ENCODE peak calls at places on chromosomes 1 and 21, in six cellular contexts. B is colonic mucosa, V is omental fat pad, F is cardiac fibroblast, I is tibial artery, M is dorsolateral prefrontal cortex. H is an unnamed sample.

GRCh38 chr21:34999397-34999941 is 49.6 kb downstream of the RUNX1 start:
- DNase-seq in B (no peak), V (no peak), F (no peak), I (no peak), M (no peak), H (no peak)

GRCh38 chr1:172399369-172400072 is 21.0 kb upstream of the C1orf105 start:
- DNase-seq in B (peak), V (no peak), F (peak), I (peak), M (peak), H (no peak)

GRCh38 chr1:157377216-157377821 is 175.0 kb downstream of the FCRL5 start:
- DNase-seq in B (peak), V (no peak), F (peak), I (no peak), M (no peak), H (peak)

GRCh38 chr1:109793486-109794318 is 30.0 kb upstream of the EPS8L3 start:
- DNase-seq in B (peak), V (peak), F (peak), I (peak), M (peak), H (no peak)

GRCh38 chr1:7014640-7014930 is 229.3 kb downstream of the CAMTA1 start:
- DNase-seq in B (no peak), V (no peak), F (no peak), I (no peak), M (no peak), H (no peak)

GRCh38 chr1:2451744-2452582 is 24.1 kb upstream of the PLCH2 start:
- DNase-seq in B (no peak), V (no peak), F (peak), I (no peak), M (no peak), H (no peak)

GRCh38 chr1:24108334-24109165 is 3.4 kb downstream of the MYOM3 start:
- DNase-seq in B (peak), V (no peak), F (peak), I (peak), M (no peak), H (no peak)

GRCh38 chr1:178686407-178686806 is 38.6 kb upstream of the RALGPS2 start:
- DNase-seq in B (no peak), V (no peak), F (no peak), I (no peak), M (no peak), H (no peak)

GRCh38 chr21:33760641-33761103 is 118.4 kb downstream of the ITSN1 start:
- DNase-seq in B (no peak), V (no peak), F (peak), I (no peak), M (no peak), H (no peak)

GRCh38 chr21:29287383-29287782 is 11.3 kb upstream of the BACH1 start:
- DNase-seq in B (no peak), V (no peak), F (peak), I (no peak), M (no peak), H (no peak)

GRCh38 chr1:208421511-208421910 is 177.3 kb upstream of the PLXNA2 start:
- DNase-seq in B (no peak), V (no peak), F (no peak), I (no peak), M (no peak), H (no peak)

GRCh38 chr1:145999321-146000024 is 3.1 kb upstream of the TXNIP start:
- DNase-seq in B (no peak), V (no peak), F (no peak), I (peak), M (no peak), H (no peak)

GRCh38 chr1:25998075-25998761 is 355 bp upstream of the PAFAH2 start:
- DNase-seq in B (peak), V (peak), F (peak), I (peak), M (peak), H (peak)

GRCh38 chr1:63559357-63559756 is 33.9 kb upstream of the PGM1 start:
- DNase-seq in B (no peak), V (no peak), F (no peak), I (no peak), M (no peak), H (no peak)

GRCh38 chr1:45409243-45409642 is 69.0 kb upstream of the MUTYH start:
- DNase-seq in B (no peak), V (no peak), F (peak), I (no peak), M (no peak), H (no peak)

GRCh38 chr1:32876341-32877210 is 5.9 kb upstream of the FNDC5 start:
- DNase-seq in B (peak), V (no peak), F (peak), I (no peak), M (peak), H (no peak)

GRCh38 chr1:242890211-242890741 is 364.8 kb downstream of the CEP170 start:
- DNase-seq in B (no peak), V (no peak), F (no peak), I (no peak), M (no peak), H (peak)

GRCh38 chr21:27581168-27581567 is 614.3 kb upstream of the ADAMTS5 start:
- DNase-seq in B (no peak), V (no peak), F (peak), I (no peak), M (no peak), H (no peak)

GRCh38 chr1:31797216-31797615 is 18.6 kb downstream of the SPOCD1 start:
- DNase-seq in B (no peak), V (no peak), F (no peak), I (no peak), M (peak), H (no peak)

GRCh38 chr21:36487641-36488307 is 7.9 kb upstream of the CLDN14 start:
- DNase-seq in B (peak), V (no peak), F (peak), I (no peak), M (no peak), H (no peak)

GRCh38 chr1:224503161-224504118 is 68.8 kb upstream of the WDR26 start:
- DNase-seq in B (peak), V (peak), F (peak), I (peak), M (peak), H (peak)

GRCh38 chr1:213745451-213745850 is 242.3 kb upstream of the PROX1 start:
- DNase-seq in B (no peak), V (no peak), F (no peak), I (no peak), M (no peak), H (no peak)

GRCh38 chr1:61132176-61133047 is 50.1 kb downstream of the NFIA start:
- DNase-seq in B (no peak), V (no peak), F (peak), I (no peak), M (no peak), H (no peak)

GRCh38 chr1:202223110-202223834 is 29.7 kb downstream of the LGR6 start:
- DNase-seq in B (no peak), V (no peak), F (no peak), I (no peak), M (no peak), H (no peak)

GRCh38 chr1:28354121-28354520 is 15.4 kb upstream of the PHACTR4 start:
- DNase-seq in B (no peak), V (no peak), F (peak), I (no peak), M (no peak), H (no peak)

GRCh38 chr1:63731117-63732043 is 42.4 kb upstream of the ROR1 start:
- DNase-seq in B (peak), V (no peak), F (peak), I (peak), M (no peak), H (no peak)

GRCh38 chr1:201497935-201498509 is 8.9 kb downstream of the CSRP1 start:
- DNase-seq in B (no peak), V (no peak), F (no peak), I (no peak), M (no peak), H (no peak)

GRCh38 chr1:116708255-116708900 is 40.8 kb upstream of the IGSF3 start:
- DNase-seq in B (no peak), V (no peak), F (no peak), I (no peak), M (no peak), H (no peak)

GRCh38 chr1:45573231-45573804 is 10.5 kb upstream of the NASP start:
- DNase-seq in B (no peak), V (no peak), F (no peak), I (no peak), M (no peak), H (no peak)

GRCh38 chr1:18597159-18598042 is 33.2 kb upstream of the PAX7 start:
- DNase-seq in B (peak), V (no peak), F (peak), I (peak), M (peak), H (peak)

GRCh38 chr1:162823231-162823630 is 32.7 kb downstream of the HSD17B7 start:
- DNase-seq in B (no peak), V (no peak), F (no peak), I (no peak), M (no peak), H (no peak)

GRCh38 chr21:40140675-40141074 is 273.4 kb downstream of the PCP4 start:
- DNase-seq in B (no peak), V (no peak), F (no peak), I (no peak), M (no peak), H (no peak)

GRCh38 chr21:40151611-40152010 is 284.4 kb downstream of the PCP4 start:
- DNase-seq in B (no peak), V (no peak), F (no peak), I (no peak), M (no peak), H (no peak)

GRCh38 chr21:40141621-40142020 is 274.4 kb downstream of the PCP4 start:
- DNase-seq in B (no peak), V (no peak), F (no peak), I (no peak), M (no peak), H (no peak)

GRCh38 chr21:40143822-40144525 is 276.7 kb downstream of the PCP4 start:
- DNase-seq in B (peak), V (no peak), F (peak), I (no peak), M (peak), H (peak)

DNA sequence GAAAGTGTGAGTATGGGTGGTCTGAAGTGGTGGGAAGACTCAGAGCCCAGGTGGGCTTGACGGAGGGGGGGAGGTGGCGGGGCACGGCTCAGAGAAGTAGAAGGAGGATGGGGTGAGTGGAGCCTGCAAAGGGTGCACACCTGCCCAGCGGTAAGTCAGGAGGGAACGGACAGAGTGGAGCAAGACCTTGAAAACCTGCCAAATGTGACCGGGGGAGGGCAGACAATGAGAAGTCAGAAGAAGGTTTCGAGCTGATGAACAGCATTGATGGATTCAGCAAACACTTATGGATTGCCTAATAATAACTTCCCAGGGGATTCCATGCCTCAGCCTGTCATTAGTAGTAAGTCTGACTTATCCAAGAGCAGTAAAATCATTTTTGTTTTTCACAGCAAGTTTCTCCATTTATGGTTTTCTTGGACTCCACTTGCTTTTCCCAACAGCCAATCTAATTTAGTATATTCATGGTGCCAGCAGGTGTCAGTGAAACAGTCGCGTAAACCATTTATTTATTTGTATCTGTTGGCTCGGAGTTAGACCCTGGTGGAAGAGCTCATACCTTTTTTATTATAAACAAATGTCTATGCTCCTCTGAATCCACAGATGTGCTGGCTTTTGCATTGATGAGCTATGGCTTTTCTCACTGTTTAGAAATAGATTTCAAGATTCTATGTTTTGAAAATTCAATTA is 279.1 kb downstream of the PCP4 start:
- DNase-seq in B (no peak), V (no peak), F (no peak), I (no peak), M (no peak), H (no peak)
- TF ChIP-seq CTCF in B (no peak), V (no peak), F (no peak), I (no peak), M (no peak), H (no peak)

DNA sequence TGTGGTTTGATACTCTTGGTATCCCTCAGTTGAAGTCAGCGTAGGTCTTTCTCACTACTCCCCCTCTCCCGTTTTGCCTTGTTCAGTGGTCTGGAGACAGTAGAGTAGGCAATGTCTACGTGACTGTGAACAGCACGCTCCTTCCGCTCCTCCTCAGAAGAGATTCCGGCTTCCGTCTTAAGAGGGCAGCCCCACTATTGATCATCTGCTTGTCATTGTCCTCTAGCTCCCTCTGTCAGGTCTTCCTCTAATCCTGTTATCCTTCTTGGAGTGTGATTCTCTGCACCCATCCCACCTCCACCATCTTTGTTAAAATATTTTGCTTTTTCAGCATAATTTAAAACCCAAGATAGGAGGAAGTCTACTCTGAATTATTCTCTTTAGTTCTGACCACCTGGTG is 129.9 kb upstream of the KCNK2 start:
- DNase-seq in B (no peak), V (no peak), F (peak), I (no peak), M (no peak), H (no peak)
- TF ChIP-seq CTCF in B (no peak), V (no peak), F (no peak), I (no peak), M (no peak), H (no peak)

DNA sequence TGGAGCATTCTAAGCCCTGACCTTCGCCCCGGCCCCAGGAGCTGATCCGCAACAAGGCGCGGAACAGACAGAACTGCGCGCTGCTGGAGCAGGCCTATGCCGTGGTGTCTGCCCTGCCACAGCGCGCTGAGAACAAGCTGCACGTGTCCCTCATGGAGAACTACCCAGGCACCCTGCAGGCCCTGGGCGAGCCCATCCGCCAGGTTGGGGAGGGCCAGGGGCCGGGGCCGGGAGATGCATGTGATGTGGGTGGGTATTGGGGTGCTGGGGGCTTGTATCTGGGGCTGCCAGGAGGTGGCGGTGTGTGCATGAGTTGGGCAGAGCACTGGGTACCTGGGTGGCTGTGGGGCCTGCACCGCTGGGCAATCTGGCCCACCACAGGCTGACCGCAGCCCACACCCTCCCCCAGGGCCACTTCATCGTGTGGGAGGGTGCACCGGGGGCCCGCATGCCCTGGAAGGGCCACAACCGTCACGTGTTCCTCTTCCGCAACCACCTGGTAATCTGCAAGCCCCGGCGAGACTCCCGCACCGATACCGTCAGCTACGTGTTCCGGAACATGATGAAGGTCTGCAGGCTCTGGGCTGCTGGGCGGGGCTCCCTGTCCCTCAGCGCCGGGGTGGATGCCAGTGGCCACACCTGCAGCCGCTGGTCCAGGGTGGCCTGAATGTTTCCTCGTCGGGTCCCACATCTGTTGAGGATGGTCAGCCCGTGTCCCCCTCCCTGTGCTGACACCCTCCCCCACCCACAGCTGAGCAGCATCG is 65.8 kb downstream of the TRIM11 start:
- DNase-seq in B (no peak), V (no peak), F (no peak), I (peak), M (peak), H (no peak)
- TF ChIP-seq CTCF in B (peak), V (no peak), F (peak), I (no peak), M (no peak), H (peak)

GRCh38 chr1:51425273-51425672 is 93.8 kb downstream of the EPS15 start:
- DNase-seq in B (no peak), V (no peak), F (no peak), I (no peak), M (no peak), H (no peak)

GRCh38 chr1:51420867-51421627 is 90.7 kb upstream of the TTC39A start:
- DNase-seq in B (no peak), V (no peak), F (no peak), I (no peak), M (no peak), H (no peak)

GRCh38 chr1:51422367-51423097 is 92.2 kb upstream of the TTC39A start:
- DNase-seq in B (no peak), V (no peak), F (no peak), I (no peak), M (no peak), H (no peak)

GRCh38 chr1:51423098-51423821 is 92.9 kb upstream of the TTC39A start:
- DNase-seq in B (no peak), V (no peak), F (peak), I (no peak), M (no peak), H (no peak)

DNA sequence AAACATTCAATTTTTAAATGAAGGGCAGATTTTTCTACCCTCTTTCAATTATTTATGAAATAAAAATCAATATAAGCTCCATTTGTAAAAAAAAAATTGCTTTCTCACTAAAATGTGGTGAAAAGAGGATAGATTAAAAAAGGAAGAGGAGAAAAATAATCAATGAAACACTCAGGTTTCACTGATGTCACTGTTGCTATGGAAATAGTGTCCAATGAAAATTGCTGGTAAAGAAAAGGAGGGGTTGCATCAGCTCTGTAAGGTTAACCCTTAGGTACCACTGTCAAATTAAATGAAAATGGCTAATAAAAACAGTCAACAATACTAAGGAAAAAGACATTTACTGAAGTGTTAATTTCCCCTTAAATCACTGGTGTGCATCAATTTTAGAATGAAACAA is 91.6 kb upstream of the TTC39A start:
- DNase-seq in B (no peak), V (no peak), F (peak), I (no peak), M (no peak), H (no peak)
- TF ChIP-seq CTCF in B (no peak), V (no peak), F (no peak), I (no peak), M (no peak), H (no peak)

GRCh38 chr1:220189750-220190347 is 82.4 kb downstream of the RAB3GAP2 start:
- DNase-seq in B (no peak), V (no peak), F (peak), I (no peak), M (no peak), H (no peak)
- TF ChIP-seq CTCF in B (no peak), V (no peak), F (peak), I (peak), M (peak), H (peak)

DNA sequence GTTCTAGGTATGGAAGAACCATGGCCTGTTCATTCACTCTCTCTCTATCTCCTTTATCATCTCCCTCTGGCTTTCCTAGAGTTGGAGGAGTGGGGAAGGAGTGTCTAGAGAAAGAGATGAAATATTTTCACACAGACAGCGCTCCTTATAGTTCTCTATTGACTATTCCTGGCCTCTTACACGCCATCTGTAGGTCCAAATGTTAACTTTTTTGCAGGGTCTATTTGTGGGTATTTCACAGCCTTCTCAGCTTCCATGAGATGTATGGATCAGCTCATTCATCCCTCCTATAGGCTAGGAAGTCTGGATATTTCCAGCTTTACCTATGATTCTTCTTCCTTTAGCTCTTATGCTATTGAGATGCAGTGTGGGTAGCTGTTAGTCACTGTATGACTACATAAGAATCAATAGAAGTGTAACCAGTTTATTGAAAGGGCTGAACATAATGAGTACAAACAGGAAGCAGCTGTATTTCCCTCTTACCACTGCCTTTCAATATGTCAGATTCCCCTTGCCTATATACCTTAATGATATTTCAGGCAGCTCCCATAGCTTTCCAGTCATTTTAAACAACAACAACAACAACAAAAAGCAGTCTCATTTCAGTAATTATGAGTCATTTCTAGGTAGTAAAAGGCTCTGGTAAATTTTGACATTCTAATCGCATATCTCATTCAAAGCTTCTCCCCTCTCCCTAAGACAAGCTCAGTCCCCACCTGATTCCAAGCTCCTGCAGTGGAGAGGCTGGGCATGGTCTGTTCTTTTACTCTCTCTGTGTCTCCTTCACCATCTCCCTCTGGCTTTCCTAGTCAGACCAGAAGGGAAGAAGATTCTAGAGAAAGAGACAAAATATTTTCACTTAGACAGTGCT is 149.5 kb downstream of the TTLL7 start:
- DNase-seq in B (no peak), V (no peak), F (no peak), I (no peak), M (no peak), H (no peak)
- TF ChIP-seq CTCF in B (no peak), V (no peak), F (no peak), I (no peak), M (no peak), H (no peak)